ENCODE peak calls at places on chromosomes 6 and 20, in ten cellular contexts. N, P, K, X, D, S, V, O, B and E are unnamed samples. For H3K4me1, the result is how much of the 10 kb centered on the place peaks cover.

GRCh38 chr6:41941280-41942044 is at the start of gene CCND3:
- DNase-seq in N (peak), P (peak), K (peak), X (peak), D (peak), S (no peak), V (peak), O (peak), B (peak), E (no peak)

GRCh38 chr20:40887100-40887499 is 141.5 kb upstream of the TOP1 start:
- DNase-seq in N (no peak), P (no peak), K (no peak), X (no peak), D (no peak), S (no peak), V (no peak), O (no peak), B (no peak), E (no peak)

GRCh38 chr6:43736844-43737243 is 33.2 kb upstream of the VEGFA start:
- DNase-seq in N (peak), P (no peak), K (no peak), X (no peak), D (peak), S (no peak), V (no peak), O (no peak), B (no peak), E (no peak)

GRCh38 chr20:53080969-53081871 is 109.1 kb downstream of the TSHZ2 start:
- DNase-seq in N (no peak), P (peak), K (no peak), X (no peak), D (no peak), S (peak), V (no peak), O (no peak), B (peak), E (no peak)

GRCh38 chr6:43723737-43724295 is 36.2 kb upstream of the MRPS18A start:
- DNase-seq in N (peak), P (peak), K (peak), X (peak), D (no peak), S (peak), V (peak), O (peak), B (peak), E (no peak)

GRCh38 chr6:118735320-118735719 is 83.9 kb upstream of the CEP85L start:
- DNase-seq in N (no peak), P (peak), K (no peak), X (no peak), D (no peak), S (no peak), V (no peak), O (no peak), B (no peak), E (no peak)

GRCh38 chr20:61233590-61233989 is 18.5 kb upstream of the CDH4 start:
- DNase-seq in N (no peak), P (no peak), K (no peak), X (no peak), D (no peak), S (no peak), V (no peak), O (no peak), B (no peak), E (no peak)

GRCh38 chr6:36067374-36068011 is 39.9 kb downstream of the MAPK14 start:
- DNase-seq in N (no peak), P (peak), K (no peak), X (no peak), D (no peak), S (no peak), V (no peak), O (no peak), B (peak), E (no peak)

GRCh38 chr6:29678114-29678513 is 2.8 kb downstream of the ZFP57 start:
- DNase-seq in N (no peak), P (no peak), K (no peak), X (no peak), D (no peak), S (no peak), V (no peak), O (no peak), B (no peak), E (no peak)

GRCh38 chr20:5147193-5147592 is 20.4 kb downstream of the CDS2 start:
- DNase-seq in N (no peak), P (no peak), K (no peak), X (no peak), D (no peak), S (no peak), V (no peak), O (no peak), B (no peak), E (no peak)

GRCh38 chr6:165846123-165846966 is 183.3 kb upstream of the PDE10A start:
- DNase-seq in N (no peak), P (no peak), K (no peak), X (no peak), D (no peak), S (no peak), V (no peak), O (no peak), B (peak), E (no peak)

GRCh38 chr6:36313628-36313895 is 23.1 kb downstream of the BNIP5 start:
- DNase-seq in N (no peak), P (no peak), K (no peak), X (no peak), D (no peak), S (no peak), V (no peak), O (no peak), B (no peak), E (no peak)

GRCh38 chr6:11536795-11537194 is 754 bp upstream of the TMEM170B start:
- DNase-seq in N (peak), P (no peak), K (no peak), X (no peak), D (no peak), S (no peak), V (peak), O (no peak), B (no peak), E (no peak)

GRCh38 chr6:84804720-84805119 is 40.3 kb upstream of the TBX18 start:
- DNase-seq in N (no peak), P (no peak), K (no peak), X (no peak), D (no peak), S (no peak), V (no peak), O (no peak), B (no peak), E (no peak)

GRCh38 chr20:31542201-31542842 is 28.1 kb downstream of the HM13 start:
- DNase-seq in N (no peak), P (no peak), K (no peak), X (no peak), D (no peak), S (no peak), V (no peak), O (no peak), B (no peak), E (no peak)

GRCh38 chr20:59977086-59977485 is 18.9 kb downstream of the CDH26 start:
- DNase-seq in N (no peak), P (no peak), K (no peak), X (no peak), D (no peak), S (no peak), V (no peak), O (no peak), B (no peak), E (no peak)

GRCh38 chr6:3759656-3760245 is 8.2 kb upstream of the PXDC1 start:
- DNase-seq in N (no peak), P (no peak), K (no peak), X (no peak), D (peak), S (no peak), V (no peak), O (no peak), B (peak), E (no peak)

GRCh38 chr20:39983183-39983582 is 705.9 kb downstream of the MAFB start:
- DNase-seq in N (no peak), P (no peak), K (no peak), X (no peak), D (no peak), S (no peak), V (no peak), O (no peak), B (no peak), E (no peak)

GRCh38 chr20:32365560-32365959 is 7.4 kb downstream of the ASXL1 start:
- DNase-seq in N (no peak), P (no peak), K (no peak), X (no peak), D (no peak), S (no peak), V (no peak), O (no peak), B (no peak), E (no peak)

GRCh38 chr6:22470454-22471368 is 98.7 kb upstream of the HDGFL1 start:
- DNase-seq in N (peak), P (peak), K (peak), X (no peak), D (no peak), S (no peak), V (no peak), O (peak), B (peak), E (no peak)

GRCh38 chr6:30884521-30885480 is 482 bp downstream of the DDR1 start:
- DNase-seq in N (peak), P (no peak), K (no peak), X (peak), D (no peak), S (no peak), V (peak), O (peak), B (peak), E (peak)

GRCh38 chr6:170292111-170292777 is 1.4 kb upstream of the DLL1 start:
- DNase-seq in N (no peak), P (peak), K (no peak), X (no peak), D (no peak), S (no peak), V (peak), O (no peak), B (no peak), E (no peak)

GRCh38 chr6:89462503-89462902 is 29.6 kb downstream of the ANKRD6 start:
- DNase-seq in N (no peak), P (no peak), K (no peak), X (no peak), D (no peak), S (no peak), V (no peak), O (no peak), B (no peak), E (no peak)

GRCh38 chr6:38445321-38445720 is 194.4 kb downstream of the BTBD9 start:
- DNase-seq in N (no peak), P (no peak), K (no peak), X (no peak), D (no peak), S (no peak), V (no peak), O (no peak), B (peak), E (no peak)

GRCh38 chr6:34223381-34223963 is 13.2 kb upstream of the HMGA1 start:
- DNase-seq in N (peak), P (no peak), K (no peak), X (no peak), D (no peak), S (no peak), V (peak), O (no peak), B (no peak), E (no peak)

GRCh38 chr20:8449120-8449519 is 317.1 kb downstream of the PLCB1 start:
- DNase-seq in N (no peak), P (no peak), K (no peak), X (no peak), D (no peak), S (no peak), V (no peak), O (no peak), B (peak), E (no peak)

GRCh38 chr6:15401769-15402250 is 155.9 kb downstream of the JARID2 start:
- DNase-seq in N (no peak), P (no peak), K (no peak), X (no peak), D (no peak), S (no peak), V (no peak), O (no peak), B (no peak), E (no peak)

GRCh38 chr6:106005013-106005412 is 81.1 kb upstream of the PRDM1 start:
- DNase-seq in N (peak), P (no peak), K (no peak), X (no peak), D (no peak), S (no peak), V (no peak), O (no peak), B (peak), E (no peak)

GRCh38 chr20:8913452-8913851 is 155.4 kb upstream of the PLCB4 start:
- DNase-seq in N (no peak), P (no peak), K (no peak), X (no peak), D (no peak), S (no peak), V (no peak), O (no peak), B (no peak), E (no peak)

GRCh38 chr6:45608252-45608911 is 230.6 kb upstream of the SUPT3H start:
- DNase-seq in N (no peak), P (no peak), K (no peak), X (no peak), D (no peak), S (no peak), V (no peak), O (no peak), B (peak), E (peak)

GRCh38 chr6:154705471-154706113 is 27.6 kb upstream of the SCAF8 start:
- DNase-seq in N (no peak), P (no peak), K (no peak), X (no peak), D (no peak), S (no peak), V (no peak), O (no peak), B (no peak), E (no peak)

GRCh38 chr6:151738960-151739359 is 68.5 kb upstream of the ESR1 start:
- DNase-seq in N (no peak), P (no peak), K (no peak), X (no peak), D (no peak), S (no peak), V (no peak), O (no peak), B (no peak), E (no peak)
- H3K4me1 ChIP-seq in N (under half), P (under half), K (under half), X (under half), D (under half), S (under half), V (under half), O (under half), B (under half), E (under half)

DNA sequence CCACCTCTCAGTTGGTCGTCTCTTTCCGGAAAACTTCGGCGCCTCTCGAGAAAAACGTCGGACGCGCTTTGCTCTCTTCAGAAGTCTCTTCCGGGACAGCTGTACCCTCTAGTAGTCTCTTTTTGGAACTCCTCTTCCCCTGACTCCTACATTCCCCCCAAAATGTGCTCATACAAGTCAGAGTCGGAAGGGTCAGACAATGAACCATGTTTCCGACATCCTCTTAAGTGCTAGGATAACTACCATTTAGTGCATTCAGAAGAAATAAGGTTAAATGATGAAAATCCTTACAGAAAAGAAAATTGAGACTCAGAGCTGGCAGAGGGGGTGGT is 476 bp upstream of the TP53RK start:
- DNase-seq in N (no peak), P (no peak), K (no peak), X (no peak), D (no peak), S (no peak), V (no peak), O (no peak), B (no peak), E (no peak)
- TF ChIP-seq POLR2A in N (no peak), P (peak), K (no peak), X (no peak), D (no peak), S (no peak), V (no peak), O (no peak), B (no peak), E (peak)

DNA sequence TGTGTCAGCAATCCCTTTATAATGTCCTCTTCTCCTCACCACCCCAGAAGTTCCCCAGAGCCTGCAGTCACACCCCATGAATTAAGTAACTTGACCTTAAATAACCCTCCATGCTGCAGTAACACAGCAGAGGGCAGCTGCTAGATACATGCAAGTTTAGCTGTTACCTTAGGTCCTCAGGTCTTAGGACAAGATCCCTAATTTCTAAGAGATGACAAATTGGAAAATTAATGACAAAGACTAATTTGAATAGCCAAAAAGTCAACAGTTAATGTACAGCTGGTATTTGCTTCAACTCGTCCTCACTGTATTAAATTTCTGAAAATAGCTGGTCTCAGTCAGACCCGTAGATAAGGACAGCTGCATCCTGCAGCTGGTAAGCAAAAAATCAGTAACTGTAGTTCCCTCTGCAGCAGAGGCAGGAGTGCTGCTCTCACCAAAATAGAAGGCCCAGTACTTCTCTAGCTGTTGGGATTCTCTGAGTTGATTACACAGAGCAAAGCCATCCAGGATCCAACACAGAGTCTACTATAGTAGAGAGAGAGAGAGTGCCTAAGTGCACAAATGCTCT is 62.4 kb downstream of the TNFRSF21 start:
- DNase-seq in N (no peak), P (peak), K (peak), X (no peak), D (no peak), S (no peak), V (no peak), O (no peak), B (no peak), E (no peak)
- H3K4me1 ChIP-seq in N (under half), P (under half), K (under half), X (under half), D (under half), S (under half), V (under half), O (under half), B (under half), E (under half)

GRCh38 chr6:689223-689622 is 3.7 kb downstream of the EXOC2 start:
- DNase-seq in N (no peak), P (no peak), K (no peak), X (no peak), D (no peak), S (no peak), V (no peak), O (no peak), B (no peak), E (no peak)

GRCh38 chr6:693737-694038 is 749 bp upstream of the EXOC2 start:
- DNase-seq in N (no peak), P (no peak), K (no peak), X (no peak), D (no peak), S (no peak), V (no peak), O (no peak), B (no peak), E (no peak)

GRCh38 chr6:692356-692851 is 535 bp downstream of the EXOC2 start:
- DNase-seq in N (no peak), P (peak), K (no peak), X (peak), D (no peak), S (no peak), V (peak), O (no peak), B (peak), E (no peak)

DNA sequence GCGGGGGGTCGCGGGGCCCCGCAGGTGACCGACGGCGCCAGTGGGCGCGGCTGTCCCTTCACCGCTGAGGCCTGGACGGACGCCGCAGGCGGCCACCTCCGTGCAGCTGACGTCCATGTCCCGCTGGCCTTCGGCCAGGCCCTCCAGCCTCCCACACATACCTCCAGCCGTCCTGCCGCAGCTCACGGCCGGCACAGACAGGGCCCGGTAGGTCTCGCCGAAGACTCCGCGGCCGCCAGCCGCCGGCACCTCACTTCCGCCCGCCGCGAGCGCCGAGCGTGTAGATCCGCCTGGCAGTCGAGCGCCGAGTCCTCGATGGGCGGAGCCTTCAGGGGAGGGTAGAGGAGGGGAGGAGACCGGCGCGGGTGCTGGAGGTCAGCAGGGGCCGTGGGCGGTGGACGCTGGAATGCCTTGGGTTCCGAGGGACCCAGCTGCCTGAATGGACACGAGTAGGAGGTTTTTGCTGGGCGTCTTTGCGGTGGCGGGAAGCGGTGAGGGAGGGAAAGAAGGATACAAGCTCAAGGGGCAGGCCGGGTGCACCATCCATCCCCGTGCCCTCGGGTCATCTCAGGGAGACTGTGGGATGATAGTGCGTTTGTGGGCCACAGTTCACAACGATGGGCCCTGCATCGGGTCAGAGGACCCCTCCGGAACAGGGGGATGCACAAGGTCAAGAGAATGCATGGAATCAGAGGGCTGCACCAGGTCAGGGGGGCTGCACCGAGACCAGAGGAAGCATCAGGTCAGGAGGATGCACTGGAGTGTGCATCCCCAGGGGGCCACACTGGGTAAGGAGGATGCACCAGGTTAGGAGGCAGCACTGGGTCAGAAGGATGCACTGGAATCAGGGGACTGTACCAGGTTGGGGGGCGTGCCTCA is at the start of gene EXOC2:
- DNase-seq in N (peak), P (peak), K (peak), X (peak), D (peak), S (peak), V (peak), O (peak), B (peak), E (no peak)
- TF ChIP-seq POLR2A in N (peak), P (no peak), K (peak), X (peak), D (no peak), S (no peak), V (no peak), O (no peak), B (no peak), E (no peak)

DNA sequence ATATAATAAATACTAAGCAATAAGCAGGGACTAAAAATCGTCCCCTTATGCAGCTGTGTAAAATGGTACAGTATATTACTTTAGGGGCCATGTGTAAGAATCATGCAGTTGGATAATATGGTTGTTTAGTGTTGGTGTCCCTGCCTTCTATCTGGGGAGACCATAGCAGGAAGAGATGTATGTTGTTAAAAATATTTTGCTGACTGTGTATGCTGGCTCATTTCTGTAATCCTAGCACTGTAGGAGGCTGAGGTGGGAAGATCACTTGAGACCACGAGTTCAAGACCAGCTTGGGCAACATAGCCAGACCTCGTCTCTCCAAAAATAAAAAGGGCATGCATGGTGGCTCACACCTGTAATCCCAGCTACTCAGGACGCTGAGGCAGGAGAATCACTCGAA is 5.6 kb downstream of the PANK2 start:
- DNase-seq in N (no peak), P (no peak), K (no peak), X (no peak), D (no peak), S (no peak), V (no peak), O (no peak), B (no peak), E (no peak)
- H3K4me1 ChIP-seq in N (under half), P (half or more), K (half or more), X (under half), D (half or more), S (under half), V (half or more), O (under half), B (under half), E (half or more)

GRCh38 chr6:24902782-24903181 is 33.0 kb downstream of the RIPOR2 start:
- DNase-seq in N (no peak), P (no peak), K (no peak), X (no peak), D (no peak), S (no peak), V (no peak), O (no peak), B (peak), E (no peak)
- TF ChIP-seq POLR2A in N (no peak), P (no peak), K (no peak), X (no peak), D (no peak), S (no peak), V (no peak), O (no peak), B (no peak), E (no peak)

GRCh38 chr6:75333811-75334210 is 49.2 kb upstream of the TMEM30A start:
- DNase-seq in N (no peak), P (no peak), K (no peak), X (no peak), D (no peak), S (no peak), V (no peak), O (no peak), B (no peak), E (no peak)

GRCh38 chr6:75334266-75335040 is 49.9 kb upstream of the TMEM30A start:
- DNase-seq in N (peak), P (peak), K (no peak), X (no peak), D (no peak), S (peak), V (no peak), O (no peak), B (peak), E (no peak)

GRCh38 chr6:75337805-75338204 is 53.2 kb upstream of the TMEM30A start:
- DNase-seq in N (no peak), P (peak), K (no peak), X (no peak), D (no peak), S (no peak), V (no peak), O (no peak), B (peak), E (no peak)
- H3K4me1 ChIP-seq in N (under half), P (under half), K (under half), X (under half), D (under half), S (under half), V (under half), O (under half), B (under half), E (under half)